ENCODE peak calls at places on chromosomes 11 and 22, in four cellular contexts. T is WTC11, M is HepG2, U is K562. R is an unnamed sample.

GRCh38 chr22:40271440-40271839 is 74.9 kb upstream of the ADSL start:
- DNase-seq in U (no peak), M (no peak), T (no peak), R (no peak)

GRCh38 chr22:41524283-41524682 is 20.0 kb downstream of the POLR3H start:
- DNase-seq in T (no peak), M (no peak), U (no peak), R (no peak)

GRCh38 chr11:44950036-44950624 is 553 bp downstream of the TP53I11 start:
- DNase-seq in U (peak; percentile 31), M (no peak), T (peak; percentile 62), R (no peak)

GRCh38 chr11:94549166-94549565 is 5.4 kb downstream of the FUT4 start:
- DNase-seq in T (no peak), U (peak; percentile 17), M (no peak), R (no peak)

GRCh38 chr22:37922177-37922576 is 16.1 kb downstream of the MICALL1 start:
- DNase-seq in M (no peak), U (no peak), T (no peak), R (no peak)

GRCh38 chr11:12160680-12161079 is 50.3 kb downstream of the MICAL2 start:
- DNase-seq in T (no peak), U (no peak), M (no peak), R (no peak)

GRCh38 chr11:83070878-83071640 is 638 bp downstream of the RAB30 start:
- DNase-seq in M (no peak), U (no peak), T (peak; percentile 27), R (no peak)

GRCh38 chr11:97883086-97883485 is 1137.7 kb upstream of the CNTN5 start:
- DNase-seq in M (no peak), T (no peak), U (no peak), R (no peak)

GRCh38 chr22:24441406-24442351 is 14.3 kb downstream of the ADORA2A start:
- DNase-seq in T (no peak), M (no peak), U (peak; percentile 18), R (no peak)

GRCh38 chr11:104713366-104713765 is 184.9 kb downstream of the CASP12 start:
- DNase-seq in U (no peak), T (no peak), M (no peak), R (no peak)

GRCh38 chr22:17974703-17975372 is 49.5 kb downstream of the MICAL3 start:
- DNase-seq in M (no peak), U (no peak), T (no peak), R (peak; percentile 62)

GRCh38 chr11:5369793-5370192 is 13.8 kb upstream of the OR51M1 start:
- DNase-seq in U (no peak), T (no peak), M (no peak), R (no peak)

GRCh38 chr22:45334528-45334927 is 24.8 kb downstream of the FAM118A start:
- DNase-seq in M (no peak), T (no peak), U (no peak), R (no peak)

GRCh38 chr11:111193924-111194490 is 51.5 kb upstream of the POU2AF2 start:
- DNase-seq in U (no peak), T (no peak), M (no peak), R (no peak)

GRCh38 chr11:35330924-35331323 is 88.4 kb downstream of the SLC1A2 start:
- DNase-seq in T (no peak), M (no peak), U (no peak), R (no peak)

GRCh38 chr22:37566329-37566837 is 6.1 kb downstream of the CDC42EP1 start:
- DNase-seq in T (no peak), U (no peak), M (no peak), R (no peak)

GRCh38 chr11:33258631-33259184 is 1.5 kb downstream of the HIPK3 start:
- DNase-seq in T (no peak), M (peak; percentile 53), U (no peak), R (no peak)

GRCh38 chr11:6962673-6963072 is 36.4 kb downstream of the ZNF215 start:
- DNase-seq in U (no peak), T (no peak), M (no peak), R (no peak)

GRCh38 chr11:82195251-82195650 is 538.4 kb downstream of the FAM181B start:
- DNase-seq in U (no peak), T (no peak), M (no peak), R (no peak)

GRCh38 chr11:111382451-111382850 is 3.4 kb upstream of the POU2AF1 start:
- DNase-seq in T (no peak), M (no peak), U (no peak), R (no peak)

GRCh38 chr22:20093437-20093836 is 13.4 kb downstream of the DGCR8 start:
- DNase-seq in T (no peak), M (no peak), U (no peak), R (no peak)

GRCh38 chr11:62337682-62338181 is 484 bp downstream of the ASRGL1 start:
- DNase-seq in M (no peak), U (peak; percentile 40), T (peak; percentile 47), R (no peak)

GRCh38 chr11:22340803-22341581 is 2.8 kb downstream of the SLC17A6 start:
- DNase-seq in M (no peak), U (no peak), T (peak; percentile 63), R (no peak)

GRCh38 chr22:42950281-42950680 is 64.7 kb downstream of the PACSIN2 start:
- DNase-seq in M (no peak), U (no peak), T (no peak), R (no peak)

GRCh38 chr11:47387944-47388696 is 9.8 kb upstream of the SPI1 start:
- DNase-seq in T (no peak), M (no peak), U (no peak), R (no peak)

GRCh38 chr22:35783943-35784614 is 66.4 kb downstream of the APOL5 start:
- DNase-seq in M (no peak), T (no peak), U (no peak), R (no peak)

GRCh38 chr22:20440637-20441591 is 3.3 kb upstream of the SCARF2 start:
- DNase-seq in M (no peak), T (no peak), U (no peak), R (no peak)

GRCh38 chr11:94151903-94152677 is 23.4 kb downstream of the PANX1 start:
- DNase-seq in T (no peak), U (peak; percentile 66), M (peak; percentile 72), R (no peak)

GRCh38 chr22:40209945-40210485 is 32.3 kb downstream of the TNRC6B start:
- DNase-seq in T (no peak), M (no peak), U (no peak), R (no peak)

GRCh38 chr11:69452589-69452988 is 28.9 kb upstream of the LINC01488 start:
- DNase-seq in U (no peak), M (no peak), T (no peak), R (no peak)
- TF ChIP-seq NR2C2 in U (no peak), M (no peak), T (no peak), R (no peak)

DNA sequence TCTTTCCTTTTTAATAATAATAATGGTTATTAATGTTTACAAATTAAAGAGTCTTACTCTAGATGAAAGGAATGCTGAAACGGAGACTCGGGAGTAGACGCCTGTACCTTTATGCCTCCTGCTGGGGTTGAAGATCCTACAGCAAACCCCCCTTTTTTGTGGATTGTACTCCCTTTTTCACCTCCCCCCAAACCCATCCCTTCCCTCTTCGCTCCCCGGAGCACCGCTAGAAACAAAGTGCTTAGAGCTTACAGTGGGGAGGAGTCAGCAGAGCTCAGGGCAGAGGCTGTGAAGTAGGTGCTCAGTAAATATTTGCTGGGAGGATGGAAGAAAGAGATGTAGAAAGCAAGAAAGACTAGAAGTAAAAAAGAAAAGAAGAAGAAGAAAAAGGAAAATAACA is 169.7 kb downstream of the NXPE2 start:
- DNase-seq in U (no peak), T (no peak), M (no peak), R (no peak)
- TF ChIP-seq NR2C2 in U (no peak), T (no peak), M (no peak), R (no peak)

GRCh38 chr22:29110946-29111345 is 38.1 kb downstream of the KREMEN1 start:
- DNase-seq in T (no peak), M (no peak), U (no peak), R (no peak)

GRCh38 chr22:29105468-29105867 is 32.6 kb downstream of the KREMEN1 start:
- DNase-seq in T (no peak), M (no peak), U (no peak), R (no peak)

GRCh38 chr22:29106839-29107238 is 34.0 kb downstream of the KREMEN1 start:
- DNase-seq in T (no peak), M (no peak), U (no peak), R (no peak)

GRCh38 chr22:29109853-29110252 is 37.0 kb downstream of the KREMEN1 start:
- DNase-seq in T (no peak), U (no peak), M (no peak), R (no peak)

DNA sequence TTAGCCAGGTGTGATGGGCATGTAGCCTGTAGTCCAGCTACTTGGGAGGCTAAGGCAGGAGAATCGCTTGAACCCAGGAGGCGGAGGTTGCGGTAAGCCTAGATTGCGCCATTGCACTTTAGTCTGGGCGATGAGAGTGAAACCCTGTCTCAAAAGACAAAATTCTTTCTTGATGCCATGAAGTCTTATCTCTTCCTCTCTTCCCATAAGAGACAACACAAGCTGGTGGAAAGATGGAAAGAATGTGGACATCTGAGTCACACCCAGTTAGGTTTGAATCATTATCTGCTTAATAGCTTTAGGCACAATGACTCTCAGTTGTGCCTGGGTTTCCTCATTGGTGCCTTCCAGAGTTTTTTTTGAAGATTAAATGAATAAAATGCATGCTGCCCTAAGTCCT is 35.3 kb downstream of the KREMEN1 start:
- DNase-seq in M (no peak), T (no peak), U (no peak), R (no peak)
- TF ChIP-seq NR2C2 in M (no peak), T (no peak), U (no peak), R (no peak)

DNA sequence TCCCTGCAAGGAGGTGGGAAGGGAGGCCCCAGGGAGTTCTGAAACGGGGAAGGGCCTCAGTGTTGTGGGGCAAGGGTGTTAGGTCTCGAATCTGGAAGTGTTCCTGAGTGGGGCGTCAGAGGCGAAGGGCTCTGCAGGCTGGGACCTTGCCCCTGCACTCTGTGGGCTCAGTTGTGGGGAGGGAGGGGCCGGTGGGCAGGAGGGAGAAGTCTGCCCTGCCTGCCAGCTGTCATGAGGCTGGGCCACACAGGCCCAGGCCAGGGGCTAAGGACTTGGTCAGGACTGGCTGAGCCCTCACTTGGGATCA is at the start of gene CRACR2B:
- DNase-seq in M (no peak), T (no peak), U (no peak), R (no peak)
- TF ChIP-seq NR2C2 in M (no peak), T (no peak), U (no peak), R (no peak)

DNA sequence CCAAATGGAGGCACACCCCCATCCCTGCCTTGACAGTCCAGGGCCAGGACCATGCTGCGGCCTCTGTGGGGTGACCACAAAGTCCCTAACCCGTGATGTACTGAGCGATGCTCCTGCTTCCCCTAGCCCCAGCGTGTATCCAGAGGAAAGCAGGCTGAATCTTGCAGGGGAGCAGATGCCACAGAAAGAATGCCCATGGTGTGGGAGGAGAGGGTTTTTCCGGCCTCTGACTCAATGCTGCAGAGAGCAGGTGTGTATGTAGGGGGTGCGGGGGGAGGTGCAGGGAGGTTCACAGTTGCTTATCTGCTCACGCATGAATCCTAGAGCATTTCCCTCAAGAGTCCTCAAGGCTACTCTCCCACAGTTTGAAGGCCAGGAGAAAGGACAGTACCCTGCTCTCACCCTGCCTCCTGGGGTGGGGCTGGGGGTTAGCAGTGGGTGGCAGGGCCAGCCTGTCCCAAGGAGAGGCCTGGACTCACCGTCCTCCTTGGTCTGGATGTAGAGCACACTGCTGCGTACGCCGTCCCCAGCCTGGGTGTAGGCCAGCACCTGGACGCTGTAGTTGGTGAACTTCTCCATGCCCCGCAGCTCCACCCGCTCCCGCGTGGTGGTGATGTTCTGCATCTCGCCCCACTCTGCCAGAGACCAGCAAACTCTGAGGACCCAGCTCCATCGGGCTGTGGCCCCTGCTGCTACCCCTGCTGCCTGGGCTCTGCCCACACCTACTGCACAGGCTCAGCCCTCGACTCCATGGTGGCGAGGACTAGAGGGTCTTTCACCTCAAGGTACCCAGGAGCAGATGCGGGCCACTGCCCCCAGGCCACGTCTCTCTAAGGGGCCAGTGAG is 130.8 kb downstream of the CEP164 start:
- DNase-seq in M (no peak), U (no peak), T (no peak), R (no peak)
- TF ChIP-seq NR2C2 in M (no peak), U (no peak), T (no peak), R (no peak)

GRCh38 chr11:17394743-17395390 is 6.4 kb upstream of the KCNJ11 start:
- DNase-seq in T (no peak), M (no peak), U (no peak), R (no peak)
- TF ChIP-seq NR2C2 in T (no peak), M (no peak), U (no peak), R (no peak)